ENCODE peak calls at places on chromosomes 2 and 18, in four cellular contexts. H is H9, J is IMR-90, P is H1. U is an unnamed sample.

GRCh38 chr2:101516833-101517690 is 42.1 kb upstream of the RFX8 start:
- DNase-seq in P (no peak), J (peak; percentile 94), H (no peak), U (no peak)

GRCh38 chr18:13540783-13541182 is 185.6 kb downstream of the FAM210A start:
- DNase-seq in H (no peak), P (no peak), J (no peak), U (no peak)

GRCh38 chr2:46695283-46695682 is 215.9 kb downstream of the TMEM247 start:
- DNase-seq in J (no peak), P (no peak), H (no peak), U (no peak)

GRCh38 chr2:200306969-200307811 is 697 bp downstream of the SPATS2L start:
- DNase-seq in J (no peak), P (peak; percentile 60), H (peak; percentile 39), U (peak; percentile 27)

GRCh38 chr2:218781691-218782528 is at the start of gene CYP27A1:
- DNase-seq in J (no peak), P (peak; percentile 70), H (peak; percentile 52), U (peak; percentile 15)

GRCh38 chr2:121788685-121789084 is 33.2 kb downstream of the TSN start:
- DNase-seq in H (no peak), P (no peak), J (no peak), U (no peak)

GRCh38 chr2:71153585-71153984 is 23.2 kb downstream of the MPHOSPH10 start:
- DNase-seq in J (no peak), P (no peak), H (no peak), U (no peak)

GRCh38 chr2:45353879-45354278 is 257.2 kb downstream of the SRBD1 start:
- DNase-seq in P (no peak), J (peak; percentile 99), H (no peak), U (no peak)

GRCh38 chr2:200040251-200040650 is 84.9 kb downstream of the MAIP1 start:
- DNase-seq in P (no peak), J (peak; percentile 72), H (no peak), U (no peak)

GRCh38 chr2:86331391-86331790 is 6.0 kb downstream of the REEP1 start:
- DNase-seq in J (no peak), P (no peak), H (no peak), U (no peak)

GRCh38 chr2:21422050-21422449 is 298.3 kb downstream of the TDRD15 start:
- DNase-seq in P (peak; percentile 94), H (peak; percentile 81), J (peak; percentile 27), U (no peak)

GRCh38 chr2:12697617-12698016 is 19.1 kb upstream of the TRIB2 start:
- DNase-seq in P (no peak), J (no peak), H (no peak), U (no peak)

GRCh38 chr18:68826111-68826510 is 28.2 kb downstream of the CCDC102B start:
- DNase-seq in J (no peak), P (no peak), H (no peak), U (no peak)

GRCh38 chr2:197211881-197212342 is 98.7 kb downstream of the ANKRD44 start:
- DNase-seq in P (no peak), J (no peak), H (no peak), U (no peak)

GRCh38 chr18:54480616-54481015 is 110.4 kb upstream of the DYNAP start:
- DNase-seq in J (no peak), P (no peak), H (peak; percentile 28), U (no peak)

GRCh38 chr18:76528477-76529432 is 33.7 kb upstream of the ZNF516 start:
- DNase-seq in J (peak; percentile 83), P (no peak), H (no peak), U (peak; percentile 3)

GRCh38 chr18:48037481-48038271 is 107.2 kb upstream of the SMAD2 start:
- DNase-seq in J (no peak), H (peak; percentile 69), P (peak; percentile 69), U (no peak)

GRCh38 chr2:72780483-72780882 is 45.4 kb downstream of the EXOC6B start:
- DNase-seq in J (peak; percentile 56), H (no peak), P (no peak), U (no peak)

GRCh38 chr2:222950886-222951285 is 90.0 kb downstream of the ACSL3 start:
- DNase-seq in P (no peak), J (peak; percentile 91), H (no peak), U (peak; percentile 44)

GRCh38 chr2:112958428-112959108 is 19.2 kb upstream of the IL36G start:
- DNase-seq in H (peak; percentile 49), J (peak; percentile 57), P (peak; percentile 49), U (peak; percentile 71)

GRCh38 chr2:157628532-157629415 is at the start of gene ACVR1C:
- DNase-seq in J (peak; percentile 37), H (peak; percentile 96), P (peak; percentile 91), U (peak; percentile 67)

GRCh38 chr2:34105015-34105767 is 506.1 kb upstream of the FAM98A start:
- DNase-seq in P (no peak), J (peak; percentile 83), H (no peak), U (no peak)

GRCh38 chr2:9274701-9275343 is 68.2 kb downstream of the ASAP2 start:
- DNase-seq in J (no peak), H (no peak), P (no peak), U (no peak)

GRCh38 chr2:48250474-48250844 is 279.5 kb upstream of the STON1 start:
- DNase-seq in H (no peak), P (no peak), J (no peak), U (no peak)

GRCh38 chr2:117271631-117272030 is 542.9 kb upstream of the DDX18 start:
- DNase-seq in P (no peak), H (no peak), J (no peak), U (no peak)

DNA sequence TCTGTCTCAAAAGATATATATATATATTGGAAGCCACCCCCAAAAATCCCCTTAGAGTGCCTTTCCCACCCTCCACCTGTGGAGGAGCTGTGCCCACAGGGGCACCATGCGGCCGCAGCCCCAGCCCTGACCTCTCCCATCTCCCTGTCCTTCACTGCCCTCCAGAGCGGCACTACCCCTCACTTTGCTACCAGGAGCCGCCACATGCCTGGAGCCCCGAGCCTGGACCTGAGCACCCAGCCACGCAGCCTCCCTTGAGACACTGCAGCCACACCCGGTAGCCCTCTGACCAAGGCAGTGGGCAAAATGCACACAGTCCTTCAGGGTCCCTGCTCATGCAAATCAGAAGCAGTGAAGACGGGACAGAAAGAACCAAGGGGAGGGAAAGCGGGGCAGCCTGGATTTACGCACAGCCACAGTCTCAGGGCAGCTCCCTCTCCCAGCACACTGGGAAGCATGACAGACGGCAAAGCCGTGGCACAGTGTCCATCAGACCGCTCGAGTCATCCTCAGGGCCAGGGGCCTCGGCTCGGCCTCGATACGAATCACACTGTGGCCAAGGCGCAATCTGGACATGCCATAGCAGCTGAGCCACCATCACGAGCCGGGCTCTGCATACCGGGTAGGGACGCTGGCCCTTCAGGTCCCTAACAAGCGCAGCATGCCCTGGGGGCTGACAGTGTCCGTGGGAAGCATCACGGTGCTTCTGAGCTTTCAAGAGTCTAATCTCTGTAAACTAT is 10.1 kb downstream of the HDAC4 start:
- DNase-seq in H (no peak), P (no peak), J (no peak), U (peak; percentile 79)
- H4K91ac ChIP-seq in H (no peak overlapping the region), P (no peak overlapping the region), J (no peak overlapping the region), U (no peak overlapping the region)

DNA sequence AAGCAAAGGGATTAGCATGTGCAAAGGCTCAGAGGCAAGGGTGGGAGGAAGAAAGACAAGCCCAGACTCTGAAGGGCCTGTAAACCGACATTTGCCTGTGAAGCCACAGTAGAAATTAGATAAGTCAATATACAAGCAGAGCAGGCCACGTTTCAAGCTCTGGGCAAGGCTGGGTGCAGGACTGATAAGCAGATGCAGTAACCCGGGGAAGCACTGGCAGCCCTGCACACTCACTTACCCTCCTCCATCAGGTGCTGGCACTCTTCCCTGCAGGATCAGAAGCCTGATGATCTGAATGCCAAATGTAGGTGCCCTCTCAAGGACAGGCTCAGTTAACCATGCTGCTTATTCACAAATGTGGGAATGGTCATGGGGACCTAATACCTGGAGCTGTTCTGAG is 46.3 kb upstream of the RAB12 start:
- DNase-seq in P (no peak), H (no peak), J (no peak), U (no peak)
- H4K91ac ChIP-seq in P (no peak overlapping the region), H (no peak overlapping the region), J (no peak overlapping the region), U (no peak overlapping the region)

GRCh38 chr2:156005531-156005930 is 327.0 kb downstream of the NR4A2 start:
- DNase-seq in H (no peak), J (no peak), P (no peak), U (no peak)
- H4K91ac ChIP-seq in H (no peak overlapping the region), J (no peak overlapping the region), P (peak overlapping the region; percentile 85), U (no peak overlapping the region)

GRCh38 chr2:206443735-206444527 is 599 bp downstream of the ADAM23 start:
- DNase-seq in P (peak; percentile 66), J (peak; percentile 22), H (peak; percentile 51), U (peak; percentile 43)
- H4K91ac ChIP-seq in P (no peak overlapping the region), J (no peak overlapping the region), H (no peak overlapping the region), U (no peak overlapping the region)

U was measured in trophoblast cell.